ENCODE peak calls at places on chromosomes 11 and 22, in six cellular contexts. I is stimulated activated CD4-positive, alpha-beta T cell treated with anti-CD3 and anti-CD28 coated beads, Interleukin-4, amount 100 ng/mL, for 4 hours; X is colonic mucosa; N is A549; G is amniotic stem cell; U is activated T-cell treated with anti-CD3 and anti-CD28 coated beads for 1 hour. A is an unnamed sample.

GRCh38 chr11:89489930-89490329 is 1.2 kb downstream of the NOX4 start:
- DNase-seq in I (no peak), X (no peak), N (no peak), G (no peak), U (no peak), A (no peak)

GRCh38 chr11:121372028-121372427 is 79.5 kb downstream of the SC5D start:
- DNase-seq in I (no peak), X (no peak), N (no peak), G (no peak), U (no peak), A (no peak)

GRCh38 chr11:1448882-1449281 is 37.7 kb downstream of the MOB2 start:
- DNase-seq in I (no peak), X (no peak), N (no peak), G (no peak), U (no peak), A (no peak)

GRCh38 chr22:23147632-23148387 is 2.5 kb downstream of the RAB36 start:
- DNase-seq in I (no peak), X (no peak), N (no peak), G (peak), U (no peak), A (no peak)

GRCh38 chr11:118610773-118611432 is 3.5 kb downstream of the PHLDB1 start:
- DNase-seq in I (peak), X (peak), N (peak), G (peak), U (peak), A (peak)

GRCh38 chr11:67287355-67288197 is 1.5 kb upstream of the ANKRD13D start:
- DNase-seq in I (no peak), X (no peak), N (no peak), G (no peak), U (no peak), A (no peak)

GRCh38 chr11:1292018-1292643 is 17.3 kb downstream of the TOLLIP start:
- DNase-seq in I (no peak), X (no peak), N (no peak), G (no peak), U (no peak), A (no peak)

GRCh38 chr11:2589538-2589934 is 110.3 kb downstream of the KCNQ1OT1 start:
- DNase-seq in I (no peak), X (no peak), N (no peak), G (no peak), U (no peak), A (no peak)

GRCh38 chr11:69554849-69555248 is 73.4 kb downstream of the LINC01488 start:
- DNase-seq in I (no peak), X (no peak), N (no peak), G (no peak), U (no peak), A (no peak)

GRCh38 chr11:47891886-47892285 is 43.7 kb upstream of the NUP160 start:
- DNase-seq in I (no peak), X (no peak), N (no peak), G (no peak), U (no peak), A (no peak)

GRCh38 chr22:23752090-23752691 is 1.3 kb upstream of the ZNF70 start:
- DNase-seq in I (no peak), X (no peak), N (peak), G (no peak), U (no peak), A (no peak)

GRCh38 chr11:71446942-71447688 is 1.1 kb downstream of the DHCR7 start:
- DNase-seq in I (no peak), X (peak), N (peak), G (no peak), U (no peak), A (no peak)

GRCh38 chr22:28902490-28902889 is 19.1 kb downstream of the ZNRF3 start:
- DNase-seq in I (no peak), X (no peak), N (no peak), G (no peak), U (no peak), A (no peak)

GRCh38 chr11:27820249-27820648 is 120.0 kb upstream of the BDNF start:
- DNase-seq in I (no peak), X (no peak), N (no peak), G (no peak), U (no peak), A (no peak)

GRCh38 chr11:68051191-68052136 is 12.6 kb downstream of the TCIRG1 start:
- DNase-seq in I (no peak), X (no peak), N (no peak), G (no peak), U (no peak), A (no peak)

GRCh38 chr11:94740975-94741707 is 27.0 kb upstream of the AMOTL1 start:
- DNase-seq in I (no peak), X (no peak), N (peak), G (peak), U (no peak), A (peak)

GRCh38 chr22:32949719-32950118 is 108.5 kb downstream of the SYN3 start:
- DNase-seq in I (no peak), X (no peak), N (no peak), G (no peak), U (no peak), A (no peak)

GRCh38 chr11:76266269-76266668 is 60.0 kb upstream of the WNT11 start:
- DNase-seq in I (no peak), X (no peak), N (peak), G (peak), U (no peak), A (no peak)

GRCh38 chr22:46738961-46739870 is 1.2 kb upstream of the CERK start:
- DNase-seq in I (no peak), X (peak), N (peak), G (peak), U (no peak), A (no peak)

GRCh38 chr22:44449061-44449682 is 48.9 kb downstream of the RTL6 start:
- DNase-seq in I (no peak), X (no peak), N (peak), G (peak), U (no peak), A (no peak)

GRCh38 chr11:3659595-3660515 is 11.3 kb downstream of the CHRNA10 start:
- DNase-seq in I (no peak), X (no peak), N (no peak), G (no peak), U (no peak), A (no peak)

GRCh38 chr11:64803163-64803845 is at the start of gene MAP4K2:
- DNase-seq in I (peak), X (peak), N (peak), G (peak), U (peak), A (peak)

GRCh38 chr22:49693848-49694247 is 133.8 kb downstream of the BRD1 start:
- DNase-seq in I (no peak), X (no peak), N (no peak), G (no peak), U (no peak), A (no peak)

GRCh38 chr22:46638601-46639431 is 18.6 kb downstream of the GRAMD4 start:
- DNase-seq in I (no peak), X (no peak), N (no peak), G (no peak), U (no peak), A (no peak)

GRCh38 chr11:18064035-18064434 is 18.0 kb upstream of the TPH1 start:
- DNase-seq in I (no peak), X (no peak), N (no peak), G (no peak), U (no peak), A (no peak)

GRCh38 chr11:36306888-36307287 is 10.8 kb downstream of the PRR5L start:
- DNase-seq in I (no peak), X (no peak), N (peak), G (peak), U (no peak), A (no peak)

GRCh38 chr11:121591405-121592033 is 138.8 kb upstream of the SORL1-AS1 start:
- DNase-seq in I (peak), X (peak), N (peak), G (peak), U (peak), A (peak)

GRCh38 chr22:42313804-42314581 is 43.5 kb upstream of the TCF20 start:
- DNase-seq in I (peak), X (peak), N (peak), G (no peak), U (peak), A (peak)

GRCh38 chr22:46996595-46997310 is 234.3 kb downstream of the TBC1D22A start:
- DNase-seq in I (no peak), X (no peak), N (peak), G (no peak), U (no peak), A (no peak)